ENCODE peak calls at places on chromosomes 13 and 19, in five cellular contexts. Q is T-helper 2 cell, U is T-cell, L is AG08396, C is NCI-H1930. A is an unnamed sample.

GRCh38 chr19:7293795-7294570 is at the start of gene INSR:
- DNase-seq in C (peak), U (no peak), Q (peak), L (peak), A (peak)

GRCh38 chr19:44643605-44644390 is at the start of gene PVR:
- DNase-seq in L (peak), Q (peak), C (peak), U (no peak), A (no peak)

GRCh38 chr19:45403781-45404556 is 900 bp downstream of the PPP1R13L start:
- DNase-seq in L (no peak), C (peak), U (peak), Q (peak), A (no peak)

GRCh38 chr13:95833126-95833525 is 156.2 kb downstream of the DNAJC3 start:
- DNase-seq in Q (no peak), L (no peak), C (no peak), U (no peak), A (no peak)

GRCh38 chr13:50919291-50919690 is 9.7 kb downstream of the RNASEH2B start:
- DNase-seq in U (no peak), Q (no peak), C (no peak), L (no peak), A (no peak)

GRCh38 chr19:1449467-1450442 is at the start of gene APC2:
- DNase-seq in C (peak), L (peak), Q (no peak), U (no peak), A (no peak)

GRCh38 chr19:48484931-48485612 is 15.9 kb downstream of the CYTH2 start:
- DNase-seq in U (no peak), Q (no peak), L (no peak), C (no peak), A (no peak)

GRCh38 chr13:52127783-52128702 is 830 bp downstream of the NEK5 start:
- DNase-seq in Q (peak), L (peak), C (peak), U (no peak), A (no peak)

GRCh38 chr13:112326821-112327370 is 49.3 kb upstream of the SPACA7 start:
- DNase-seq in C (no peak), L (no peak), U (no peak), Q (no peak), A (no peak)

GRCh38 chr13:69706807-69707206 is 400.8 kb upstream of the ATXN8OS start:
- DNase-seq in Q (no peak), U (no peak), L (no peak), C (no peak), A (no peak)

GRCh38 chr13:20425819-20426219 is 99.8 kb downstream of the CRYL1 start:
- DNase-seq in L (no peak), C (no peak), U (no peak), Q (no peak), A (no peak)

GRCh38 chr19:10402441-10403038 is 802 bp downstream of the CDC37 start:
- DNase-seq in L (peak), Q (no peak), U (no peak), C (no peak), A (no peak)

GRCh38 chr13:101751488-101751887 is 299.0 kb downstream of the ITGBL1 start:
- DNase-seq in Q (no peak), C (no peak), L (no peak), U (no peak), A (peak)

GRCh38 chr13:72403396-72404010 is 323.9 kb downstream of the MZT1 start:
- DNase-seq in Q (no peak), C (no peak), U (no peak), L (no peak), A (no peak)

GRCh38 chr19:5987077-5987818 is 9.3 kb upstream of the RANBP3 start:
- DNase-seq in Q (peak), C (peak), L (peak), U (peak), A (peak)

GRCh38 chr19:8639821-8640401 is 9.5 kb downstream of the NFILZ start:
- DNase-seq in U (no peak), Q (no peak), L (no peak), C (no peak), A (no peak)

GRCh38 chr13:108924154-108924940 is 294.9 kb downstream of the MYO16 start:
- DNase-seq in L (peak), U (no peak), C (no peak), Q (no peak), A (no peak)

GRCh38 chr13:108957369-108958012 is 328.1 kb downstream of the MYO16 start:
- DNase-seq in U (no peak), C (no peak), L (peak), Q (no peak), A (no peak)

GRCh38 chr13:33169273-33169980 is 116.1 kb downstream of the STARD13 start:
- DNase-seq in L (peak), U (no peak), Q (no peak), C (no peak), A (no peak)

GRCh38 chr19:42519108-42519507 is 9.2 kb downstream of the CEACAM1 start:
- DNase-seq in L (no peak), C (no peak), Q (no peak), U (no peak), A (no peak)

GRCh38 chr19:38551450-38551813 is 66.3 kb downstream of the MAP4K1 start:
- DNase-seq in C (no peak), U (no peak), Q (no peak), L (no peak), A (no peak)